ENCODE peak calls at places on chromosomes 11 and 22, in eight cellular contexts. C is pancreas, G is RWPE1, A is type B pancreatic cell, R is cardiac fibroblast, H is colonic mucosa, I is foreskin fibroblast, B is Caco-2. W is an unnamed sample.

GRCh38 chr11:66070604-66071325 is 693 bp downstream of the PACS1 start:
- DNase-seq in H (peak; percentile 50), B (peak; percentile 46), A (no peak), I (peak; percentile 69), G (peak; percentile 31), R (peak; percentile 60), C (peak; percentile 85), W (no peak)

GRCh38 chr11:77778549-77778948 is 42.0 kb downstream of the RSF1 start:
- DNase-seq in B (no peak), A (no peak), G (no peak), C (no peak), R (no peak), H (no peak), I (no peak), W (no peak)

GRCh38 chr22:49951001-49951677 is 9.4 kb upstream of the PIM3 start:
- DNase-seq in H (peak; percentile 94), I (no peak), B (peak; percentile 89), A (no peak), R (no peak), C (peak; percentile 100), G (peak; percentile 54), W (no peak)

GRCh38 chr11:31812392-31813241 is 1.5 kb upstream of the PAX6 start:
- DNase-seq in C (peak; percentile 75), R (no peak), I (no peak), H (no peak), A (no peak), B (no peak), G (no peak), W (no peak)

GRCh38 chr11:116225236-116225635 is 547.6 kb downstream of the BUD13 start:
- DNase-seq in A (no peak), H (no peak), B (no peak), I (no peak), R (no peak), G (no peak), C (no peak), W (no peak)

GRCh38 chr11:12007769-12008737 is at the start of gene DKK3:
- DNase-seq in C (no peak), G (peak; percentile 60), B (peak; percentile 53), H (no peak), R (no peak), I (peak; percentile 53), A (no peak), W (no peak)

GRCh38 chr11:15807827-15808226 is 548.5 kb downstream of the SOX6 start:
- DNase-seq in G (no peak), A (no peak), B (no peak), C (no peak), I (no peak), H (no peak), R (no peak), W (no peak)

GRCh38 chr11:125165664-125166346 is 1.3 kb downstream of the PKNOX2 start:
- DNase-seq in R (peak; percentile 43), G (peak; percentile 8), H (no peak), A (no peak), C (no peak), I (peak; percentile 42), B (no peak), W (no peak)

GRCh38 chr11:66886671-66887221 is 29.9 kb downstream of the LRFN4 start:
- DNase-seq in A (no peak), H (no peak), B (no peak), R (peak; percentile 86), G (no peak), I (no peak), C (peak; percentile 24), W (no peak)

GRCh38 chr11:17762309-17762974 is 27.9 kb downstream of the KCNC1 start:
- DNase-seq in C (peak; percentile 25), B (no peak), I (no peak), G (no peak), H (no peak), R (no peak), A (no peak), W (no peak)

GRCh38 chr11:45269678-45270077 is 16.5 kb downstream of the SYT13 start:
- DNase-seq in C (no peak), B (no peak), A (no peak), I (no peak), H (no peak), G (no peak), R (no peak), W (no peak)

GRCh38 chr11:45265963-45266692 is 20.0 kb downstream of the SYT13 start:
- DNase-seq in C (no peak), B (no peak), G (no peak), A (no peak), R (no peak), H (peak; percentile 64), I (no peak), W (no peak)

GRCh38 chr11:45267660-45268340 is 18.3 kb downstream of the SYT13 start:
- DNase-seq in G (no peak), I (no peak), R (no peak), C (no peak), B (no peak), H (no peak), A (no peak), W (no peak)

GRCh38 chr11:45264839-45265515 is 21.2 kb downstream of the SYT13 start:
- DNase-seq in R (peak; percentile 97), C (no peak), H (no peak), I (peak; percentile 83), G (peak; percentile 85), B (no peak), A (no peak), W (no peak)

DNA sequence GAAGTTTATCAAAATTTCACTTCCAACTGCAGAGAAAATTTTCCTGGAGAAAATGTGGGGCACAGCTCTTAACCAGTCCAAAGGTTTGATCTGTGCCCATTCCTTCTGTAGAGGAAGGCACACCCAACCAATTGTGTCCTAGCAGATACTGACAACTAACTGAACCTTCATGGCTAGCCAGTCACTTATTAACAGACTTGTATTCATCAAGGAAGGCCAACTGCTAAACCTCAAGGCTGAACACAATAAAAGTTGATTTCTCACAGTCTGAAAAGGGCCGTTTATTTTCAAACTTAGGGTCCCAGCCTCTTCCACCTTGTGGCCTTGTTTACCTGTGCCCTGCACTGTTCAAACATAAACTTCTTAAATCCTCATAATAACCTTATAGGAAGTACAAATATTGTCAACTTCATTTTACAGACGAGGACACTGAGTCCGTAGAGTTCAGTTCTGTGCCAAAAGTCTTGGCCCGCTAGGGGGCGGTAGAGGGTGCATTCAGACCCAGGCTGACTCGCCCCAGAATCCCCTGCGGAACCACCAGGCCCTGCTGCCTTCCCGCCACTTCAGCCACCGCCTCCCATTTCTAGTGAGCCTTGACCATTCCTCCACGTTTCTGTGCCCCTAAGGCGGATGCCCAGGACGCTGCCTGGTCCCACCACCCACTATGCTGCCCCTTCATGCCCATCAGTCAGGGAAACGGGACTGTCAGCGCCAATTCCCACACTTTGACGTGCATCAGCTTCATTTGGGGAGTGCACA is 19.3 kb downstream of the SYT13 start:
- DNase-seq in C (no peak), G (no peak), R (no peak), H (peak; percentile 89), A (no peak), B (peak; percentile 23), I (no peak), W (no peak)
- TF ChIP-seq CTCF in C (no peak), G (no peak), R (peak; percentile 37), H (peak; percentile 53), A (peak; percentile 67), B (peak; percentile 45), I (no peak), W (no peak)

GRCh38 chr22:45190473-45190872 is 26.7 kb downstream of the NUP50 start:
- DNase-seq in R (no peak), B (no peak), A (no peak), G (no peak), I (no peak), H (no peak), C (no peak), W (no peak)

GRCh38 chr22:45195616-45196015 is 31.9 kb downstream of the NUP50 start:
- DNase-seq in R (no peak), C (no peak), H (no peak), G (no peak), A (no peak), I (no peak), B (no peak), W (no peak)

GRCh38 chr22:45194686-45195085 is 31.0 kb downstream of the NUP50 start:
- DNase-seq in G (no peak), H (no peak), C (no peak), I (no peak), A (no peak), R (no peak), B (no peak), W (no peak)

GRCh38 chr22:45196308-45196707 is 32.6 kb downstream of the NUP50 start:
- DNase-seq in H (no peak), A (no peak), R (no peak), I (no peak), G (no peak), C (no peak), B (no peak), W (no peak)

DNA sequence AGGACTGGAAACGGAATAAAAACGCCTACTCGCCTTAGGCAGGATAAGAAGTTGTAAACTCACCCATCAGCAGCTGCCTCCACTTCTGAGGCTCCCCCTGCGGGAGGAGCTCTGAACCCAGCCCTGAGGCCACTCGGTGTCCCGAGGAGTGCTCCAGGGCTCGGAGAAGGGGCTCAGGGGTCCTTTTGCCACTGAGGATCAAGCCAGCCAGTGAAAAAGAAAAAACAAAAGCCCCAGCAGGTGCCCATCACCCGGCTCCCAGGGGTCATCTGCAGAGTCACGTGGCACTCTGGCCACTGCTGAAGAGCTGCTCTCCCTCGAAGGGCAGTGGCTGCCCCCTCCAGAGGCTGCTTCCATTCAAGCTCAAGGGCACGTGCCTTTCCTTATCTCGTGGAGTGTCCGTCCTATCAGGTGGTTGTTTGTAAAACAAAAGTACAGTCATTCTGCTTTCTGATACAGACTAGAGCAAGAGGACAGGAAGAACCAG is 29.0 kb downstream of the NUP50 start:
- DNase-seq in C (no peak), H (no peak), G (no peak), A (no peak), I (no peak), R (no peak), B (peak; percentile 64), W (no peak)
- TF ChIP-seq CTCF in C (no peak), H (no peak), G (no peak), A (peak; percentile 35), I (peak; percentile 18), R (peak; percentile 11), B (no peak), W (no peak)

DNA sequence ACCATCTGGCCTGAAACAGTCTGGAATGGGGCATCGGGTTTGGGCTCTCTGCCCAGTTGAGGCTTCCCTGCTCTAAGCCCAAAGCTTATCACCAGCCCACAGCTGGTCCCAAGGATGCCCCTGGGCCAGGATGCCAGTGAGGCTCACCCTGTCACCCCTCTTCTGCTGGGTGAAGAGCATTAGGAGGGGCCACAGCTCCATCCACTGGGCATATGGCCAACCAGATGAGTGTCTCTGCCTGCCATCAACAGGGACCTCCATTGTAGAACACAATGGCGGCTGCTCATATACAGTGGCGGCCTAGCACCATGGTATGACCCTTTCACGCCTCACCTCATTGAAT is 5.6 kb downstream of the CHST1 start:
- DNase-seq in I (no peak), G (no peak), R (no peak), C (no peak), H (no peak), B (no peak), A (no peak), W (no peak)
- TF ChIP-seq CTCF in I (no peak), G (no peak), R (no peak), C (no peak), H (no peak), B (no peak), A (no peak), W (no peak)

DNA sequence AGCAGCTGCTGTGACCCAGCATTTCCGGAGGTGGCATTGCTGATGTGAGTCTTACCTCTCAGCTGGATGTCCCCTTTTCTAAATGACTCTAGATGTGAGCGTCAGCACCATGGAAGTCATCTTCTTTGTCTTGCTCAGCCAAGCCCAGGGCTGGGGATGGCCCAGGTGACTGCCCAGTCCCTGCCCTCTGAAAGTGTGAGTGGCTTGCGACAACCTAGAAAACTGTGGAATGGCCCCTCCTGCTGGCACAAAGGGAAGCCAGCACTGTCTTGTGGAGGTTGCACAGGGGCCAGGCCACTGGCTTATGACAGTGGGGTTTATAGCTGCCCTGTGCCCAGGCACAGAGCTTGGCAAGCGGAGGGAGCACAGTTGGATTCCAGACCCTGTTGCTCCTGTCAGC is 6.2 kb downstream of the TUB start:
- DNase-seq in C (no peak), I (no peak), G (no peak), A (no peak), R (no peak), B (no peak), H (no peak), W (no peak)
- TF ChIP-seq CTCF in C (no peak), I (no peak), G (no peak), A (peak; percentile 33), R (peak; percentile 29), B (peak; percentile 13), H (no peak), W (peak; percentile 6)